ENCODE peak calls at places on chromosomes 12 and 14, in seven cellular contexts. L is HEK293T; J is glutamatergic neuron; V is activated CD4-positive, CD25-positive, alpha-beta regulatory T cell treated with anti-CD3 and anti-CD28 coated beads, Interleukin-2, amount 50 U/mL, for 72 hours; E is NAMALWA; A is H7; N is ascending aorta. C is an unnamed sample.

GRCh38 chr14:24816929-24817637 is 183.1 kb upstream of the GZMB start:
- DNase-seq in N (no peak), E (no peak), L (no peak), V (no peak), J (no peak), A (no peak), C (no peak)

GRCh38 chr14:70186826-70187483 is 1.8 kb downstream of the SLC8A3 start:
- DNase-seq in V (no peak), N (no peak), A (peak; percentile 65), E (no peak), J (peak; percentile 27), L (no peak), C (peak; percentile 15)

GRCh38 chr12:112858776-112859175 is 48.0 kb upstream of the OAS1 start:
- DNase-seq in A (no peak), L (no peak), N (no peak), E (no peak), J (no peak), V (no peak), C (no peak)

GRCh38 chr12:123474493-123475255 is 16.7 kb downstream of the SNRNP35 start:
- DNase-seq in J (no peak), A (no peak), V (no peak), E (no peak), L (no peak), N (no peak), C (no peak)

GRCh38 chr12:120474092-120474960 is 4.8 kb upstream of the SRSF9 start:
- DNase-seq in E (no peak), A (peak; percentile 47), N (no peak), V (no peak), J (no peak), L (no peak), C (peak; percentile 51)

GRCh38 chr14:20624495-20625070 is 16.9 kb downstream of the OR6S1 start:
- DNase-seq in N (no peak), V (no peak), A (peak; percentile 73), L (peak; percentile 48), E (no peak), J (peak; percentile 44), C (peak; percentile 49)

GRCh38 chr14:55673048-55673447 is 93.0 kb downstream of the KTN1 start:
- DNase-seq in E (no peak), N (no peak), V (no peak), A (no peak), J (no peak), L (no peak), C (no peak)

GRCh38 chr14:68363841-68364711 is 428.8 kb downstream of the ZFP36L1 start:
- DNase-seq in J (peak; percentile 74), E (no peak), N (no peak), A (peak; percentile 87), L (peak; percentile 56), V (no peak), C (peak; percentile 69)

GRCh38 chr14:59377991-59378720 is 87.0 kb downstream of the GPR135 start:
- DNase-seq in A (no peak), N (no peak), J (no peak), E (no peak), V (no peak), L (no peak), C (peak; percentile 21)

GRCh38 chr14:50060871-50061663 is 55.3 kb downstream of the VCPKMT start:
- DNase-seq in N (peak; percentile 59), E (peak; percentile 13), V (peak; percentile 44), J (no peak), A (peak; percentile 65), L (peak; percentile 42), C (no peak)

GRCh38 chr12:11067514-11067913 is 5.4 kb upstream of the TAS2R46 start:
- DNase-seq in E (no peak), N (no peak), J (no peak), A (no peak), V (no peak), L (no peak), C (no peak)

GRCh38 chr12:108980831-108981618 is 39.8 kb downstream of the SVOP start:
- DNase-seq in N (no peak), J (no peak), V (no peak), L (no peak), A (no peak), E (no peak), C (peak; percentile 60)

GRCh38 chr12:132761911-132762583 is 415 bp upstream of the ANKLE2 start:
- DNase-seq in L (peak; percentile 93), A (peak; percentile 100), J (peak; percentile 87), E (peak; percentile 90), V (peak; percentile 86), N (no peak), C (peak; percentile 93)

GRCh38 chr12:82708507-82708906 is 21.8 kb downstream of the TMTC2 start:
- DNase-seq in L (no peak), E (no peak), J (peak; percentile 31), V (no peak), A (peak; percentile 51), N (no peak), C (peak; percentile 61)

GRCh38 chr14:105529506-105530445 is 3.4 kb downstream of the TMEM121 start:
- DNase-seq in V (no peak), N (no peak), J (peak; percentile 27), L (no peak), E (no peak), A (peak; percentile 64), C (no peak)

GRCh38 chr14:93064411-93065271 is 51.1 kb downstream of the ITPK1 start:
- DNase-seq in A (no peak), N (no peak), E (no peak), V (no peak), J (no peak), L (no peak), C (no peak)

GRCh38 chr12:121983546-121984205 is 38.0 kb upstream of the BCL7A start:
- DNase-seq in E (peak; percentile 79), L (no peak), A (no peak), N (no peak), J (no peak), V (no peak), C (peak; percentile 50)

GRCh38 chr14:36271939-36272907 is 48.2 kb downstream of the MBIP start:
- DNase-seq in E (no peak), V (no peak), J (peak; percentile 28), L (peak; percentile 55), A (no peak), N (no peak), C (peak; percentile 23)

GRCh38 chr12:32273712-32274111 is 125.6 kb upstream of the FGD4 start:
- DNase-seq in L (no peak), N (no peak), V (no peak), A (peak; percentile 48), E (peak; percentile 93), J (peak; percentile 30), C (peak; percentile 38)

GRCh38 chr14:52131640-52132320 is 62.9 kb upstream of the NID2 start:
- DNase-seq in N (no peak), L (peak; percentile 85), V (no peak), E (peak; percentile 42), A (peak; percentile 88), J (peak; percentile 70), C (peak; percentile 98)

GRCh38 chr12:29431516-29431915 is 50.5 kb upstream of the ERGIC2 start:
- DNase-seq in A (no peak), L (no peak), E (no peak), V (no peak), N (no peak), J (no peak), C (no peak)

GRCh38 chr14:50312734-50313054 is 570 bp downstream of the DMAC2L start:
- DNase-seq in V (no peak), E (peak; percentile 67), J (no peak), A (no peak), N (no peak), L (no peak), C (no peak)

GRCh38 chr12:124449623-124450375 is 117.6 kb downstream of the NCOR2 start:
- DNase-seq in N (no peak), E (no peak), J (no peak), V (no peak), L (no peak), A (no peak), C (no peak)

GRCh38 chr12:76720068-76720467 is 43.8 kb upstream of the ZDHHC17 start:
- DNase-seq in V (no peak), A (no peak), L (no peak), J (no peak), E (no peak), N (no peak), C (no peak)

GRCh38 chr12:39846304-39846703 is 226.7 kb upstream of the ABCD2 start:
- DNase-seq in N (no peak), E (no peak), A (no peak), J (no peak), V (no peak), L (no peak), C (no peak)